ENCODE peak calls at places on chromosomes 5 and 9, in four cellular contexts. One of them, this sample, is unnamed.

GRCh38 chr9:108093773-108094675 is 604.5 kb upstream of the KLF4 start:
- DNase-seq in D721Med: no peak
- DNase-seq in head of caudate nucleus: no peak
- DNase-seq in CD4-positive, alpha-beta T cell: no peak
- DNase-seq in this sample: no peak

GRCh38 chr9:101235105-101235866 is 149.5 kb downstream of the BAAT start:
- DNase-seq in D721Med: no peak
- DNase-seq in head of caudate nucleus: no peak
- DNase-seq in CD4-positive, alpha-beta T cell: no peak
- DNase-seq in this sample: no peak

GRCh38 chr5:55724276-55724675 is 12.2 kb upstream of the SLC38A9 start:
- DNase-seq in D721Med: no peak
- DNase-seq in head of caudate nucleus: no peak
- DNase-seq in CD4-positive, alpha-beta T cell: no peak
- DNase-seq in this sample: no peak

GRCh38 chr5:95895771-95896170 is 65.9 kb downstream of the ELL2 start:
- DNase-seq in D721Med: no peak
- DNase-seq in head of caudate nucleus: peak
- DNase-seq in CD4-positive, alpha-beta T cell: no peak
- DNase-seq in this sample: no peak

GRCh38 chr5:62732677-62733121 is 154.1 kb downstream of the LRRC70 start:
- DNase-seq in D721Med: no peak
- DNase-seq in head of caudate nucleus: no peak
- DNase-seq in CD4-positive, alpha-beta T cell: no peak
- DNase-seq in this sample: no peak

GRCh38 chr9:11356101-11356500 is 743.3 kb upstream of the PTPRD start:
- DNase-seq in D721Med: no peak
- DNase-seq in head of caudate nucleus: no peak
- DNase-seq in CD4-positive, alpha-beta T cell: no peak
- DNase-seq in this sample: no peak

GRCh38 chr5:128962211-128962610 is 3.1 kb upstream of the SLC27A6 start:
- DNase-seq in D721Med: no peak
- DNase-seq in head of caudate nucleus: no peak
- DNase-seq in CD4-positive, alpha-beta T cell: no peak
- DNase-seq in this sample: no peak

GRCh38 chr9:98359569-98359968 is 104.1 kb upstream of the TBC1D2 start:
- DNase-seq in D721Med: no peak
- DNase-seq in head of caudate nucleus: no peak
- DNase-seq in CD4-positive, alpha-beta T cell: no peak
- DNase-seq in this sample: no peak

GRCh38 chr5:132269635-132270344 is 12.3 kb downstream of the PDLIM4 start:
- DNase-seq in D721Med: no peak
- DNase-seq in head of caudate nucleus: no peak
- DNase-seq in CD4-positive, alpha-beta T cell: no peak
- DNase-seq in this sample: no peak

GRCh38 chr9:15403155-15403554 is 19.5 kb upstream of the SNAPC3 start:
- DNase-seq in D721Med: no peak
- DNase-seq in head of caudate nucleus: no peak
- DNase-seq in CD4-positive, alpha-beta T cell: no peak
- DNase-seq in this sample: no peak

GRCh38 chr9:104091028-104091590 is 3.0 kb upstream of the SMC2 start:
- DNase-seq in D721Med: no peak
- DNase-seq in head of caudate nucleus: no peak
- DNase-seq in CD4-positive, alpha-beta T cell: no peak
- DNase-seq in this sample: no peak

GRCh38 chr5:176192094-176192721 is 46.0 kb upstream of the SIMC1 start:
- DNase-seq in D721Med: no peak
- DNase-seq in head of caudate nucleus: no peak
- DNase-seq in CD4-positive, alpha-beta T cell: no peak
- DNase-seq in this sample: no peak

GRCh38 chr9:109968702-109969450 is 188.9 kb downstream of the PALM2AKAP2 start:
- DNase-seq in D721Med: no peak
- DNase-seq in head of caudate nucleus: no peak
- DNase-seq in CD4-positive, alpha-beta T cell: no peak
- DNase-seq in this sample: no peak

GRCh38 chr9:8628771-8629170 is 829.2 kb upstream of the DMAC1 start:
- DNase-seq in D721Med: no peak
- DNase-seq in head of caudate nucleus: no peak
- DNase-seq in CD4-positive, alpha-beta T cell: no peak
- DNase-seq in this sample: no peak

GRCh38 chr9:27945386-27945785 is 372.1 kb upstream of the C9orf72 start:
- DNase-seq in D721Med: no peak
- DNase-seq in head of caudate nucleus: no peak
- DNase-seq in CD4-positive, alpha-beta T cell: no peak
- DNase-seq in this sample: no peak

GRCh38 chr9:134229466-134230091 is 65.2 kb upstream of the RNU6ATAC start:
- DNase-seq in D721Med: no peak
- DNase-seq in head of caudate nucleus: no peak
- DNase-seq in CD4-positive, alpha-beta T cell: no peak
- DNase-seq in this sample: no peak

GRCh38 chr5:129507527-129507926 is 47.4 kb downstream of the ADAMTS19 start:
- DNase-seq in D721Med: no peak
- DNase-seq in head of caudate nucleus: no peak
- DNase-seq in CD4-positive, alpha-beta T cell: no peak
- DNase-seq in this sample: no peak

GRCh38 chr5:66306844-66307315 is 162.8 kb downstream of the SREK1 start:
- DNase-seq in D721Med: no peak
- DNase-seq in head of caudate nucleus: no peak
- DNase-seq in CD4-positive, alpha-beta T cell: no peak
- DNase-seq in this sample: no peak

GRCh38 chr9:137804908-137805356 is 72.7 kb upstream of the CACNA1B start:
- DNase-seq in D721Med: no peak
- DNase-seq in head of caudate nucleus: no peak
- DNase-seq in CD4-positive, alpha-beta T cell: no peak
- DNase-seq in this sample: no peak

GRCh38 chr5:142063878-142064331 is 44.7 kb upstream of the NDFIP1 start:
- DNase-seq in D721Med: no peak
- DNase-seq in head of caudate nucleus: peak
- DNase-seq in CD4-positive, alpha-beta T cell: no peak
- DNase-seq in this sample: no peak

GRCh38 chr9:74443036-74443750 is 53.9 kb upstream of the RORB start:
- DNase-seq in D721Med: no peak
- DNase-seq in head of caudate nucleus: no peak
- DNase-seq in CD4-positive, alpha-beta T cell: no peak
- DNase-seq in this sample: no peak

GRCh38 chr5:149374303-149374702 is 4.8 kb downstream of the IL17B start:
- DNase-seq in D721Med: no peak
- DNase-seq in head of caudate nucleus: no peak
- DNase-seq in CD4-positive, alpha-beta T cell: no peak
- DNase-seq in this sample: no peak

GRCh38 chr5:149144637-149145036 is 3.3 kb downstream of the ABLIM3 start:
- DNase-seq in D721Med: no peak
- DNase-seq in head of caudate nucleus: no peak
- DNase-seq in CD4-positive, alpha-beta T cell: no peak
- DNase-seq in this sample: no peak

GRCh38 chr5:154683101-154683757 is 71.9 kb upstream of the LARP1 start:
- DNase-seq in D721Med: no peak
- DNase-seq in head of caudate nucleus: no peak
- DNase-seq in CD4-positive, alpha-beta T cell: no peak
- DNase-seq in this sample: no peak

GRCh38 chr9:69273162-69273561 is 51.9 kb upstream of the ENTREP1 start:
- DNase-seq in D721Med: no peak
- DNase-seq in head of caudate nucleus: peak
- DNase-seq in CD4-positive, alpha-beta T cell: no peak
- DNase-seq in this sample: no peak

GRCh38 chr5:174531782-174532191 is 192.6 kb upstream of the MSX2 start:
- DNase-seq in D721Med: no peak
- DNase-seq in head of caudate nucleus: no peak
- DNase-seq in CD4-positive, alpha-beta T cell: no peak
- DNase-seq in this sample: no peak

GRCh38 chr9:130858734-130859705 is 24.0 kb downstream of the ABL1 start:
- DNase-seq in D721Med: no peak
- DNase-seq in head of caudate nucleus: no peak
- DNase-seq in CD4-positive, alpha-beta T cell: no peak
- DNase-seq in this sample: no peak

GRCh38 chr9:129185991-129186390 is 7.9 kb upstream of the IER5L start:
- DNase-seq in D721Med: no peak
- DNase-seq in head of caudate nucleus: no peak
- DNase-seq in CD4-positive, alpha-beta T cell: no peak
- DNase-seq in this sample: no peak

GRCh38 chr5:94378062-94378461 is 240.3 kb downstream of the KIAA0825 start:
- DNase-seq in D721Med: no peak
- DNase-seq in head of caudate nucleus: no peak
- DNase-seq in CD4-positive, alpha-beta T cell: no peak
- DNase-seq in this sample: no peak

GRCh38 chr5:137503456-137503855 is 4.3 kb upstream of the SPOCK1 start:
- DNase-seq in D721Med: no peak
- DNase-seq in head of caudate nucleus: no peak
- DNase-seq in CD4-positive, alpha-beta T cell: no peak
- DNase-seq in this sample: no peak

GRCh38 chr9:120928720-120929389 is 2.3 kb upstream of the TRAF1 start:
- DNase-seq in D721Med: no peak
- DNase-seq in head of caudate nucleus: peak
- DNase-seq in CD4-positive, alpha-beta T cell: peak
- DNase-seq in this sample: peak

GRCh38 chr5:141196363-141196762 is 3.1 kb upstream of the PCDHB11 start:
- DNase-seq in D721Med: no peak
- DNase-seq in head of caudate nucleus: no peak
- DNase-seq in CD4-positive, alpha-beta T cell: no peak
- DNase-seq in this sample: no peak

GRCh38 chr9:27638716-27639115 is 65.4 kb upstream of the C9orf72 start:
- DNase-seq in D721Med: no peak
- DNase-seq in head of caudate nucleus: no peak
- DNase-seq in CD4-positive, alpha-beta T cell: no peak
- DNase-seq in this sample: no peak

GRCh38 chr5:67897980-67898379 is 317.6 kb upstream of the PIK3R1 start:
- DNase-seq in D721Med: no peak
- DNase-seq in head of caudate nucleus: no peak
- DNase-seq in CD4-positive, alpha-beta T cell: no peak
- DNase-seq in this sample: no peak

GRCh38 chr5:175493260-175493659 is 14.9 kb downstream of the SFXN1 start:
- DNase-seq in D721Med: no peak
- DNase-seq in head of caudate nucleus: no peak
- DNase-seq in CD4-positive, alpha-beta T cell: no peak
- DNase-seq in this sample: no peak

GRCh38 chr9:73871636-73872035 is 625.5 kb upstream of the RORB start:
- DNase-seq in D721Med: no peak
- DNase-seq in head of caudate nucleus: no peak
- DNase-seq in CD4-positive, alpha-beta T cell: no peak
- DNase-seq in this sample: no peak

GRCh38 chr9:95177617-95178016 is 139.9 kb downstream of the FANCC start:
- DNase-seq in D721Med: no peak
- DNase-seq in head of caudate nucleus: no peak
- DNase-seq in CD4-positive, alpha-beta T cell: no peak
- DNase-seq in this sample: no peak

GRCh38 chr9:132032584-132032945 is 47.1 kb downstream of the MED27 start:
- DNase-seq in D721Med: no peak
- DNase-seq in head of caudate nucleus: no peak
- DNase-seq in CD4-positive, alpha-beta T cell: no peak
- DNase-seq in this sample: no peak

GRCh38 chr9:129517006-129517405 is 103.9 kb downstream of the C9orf50 start:
- DNase-seq in D721Med: no peak
- DNase-seq in head of caudate nucleus: no peak
- DNase-seq in CD4-positive, alpha-beta T cell: no peak
- DNase-seq in this sample: no peak